ENCODE peak calls at places on chromosomes 13 and 19, in nine cellular contexts. T is pancreas, U is ascending aorta, G is ovary, J is body of pancreas, F is kidney, N is osteoblast, I is fibroblast of lung, K is tibial nerve. Y is an unnamed sample. For H3K4me1 and H3K36me3, the result is how much of the 10 kb centered on the place peaks cover.

GRCh38 chr19:3782330-3782729 is 3.9 kb downstream of the MATK start:
- DNase-seq in G (no peak), K (no peak), F (no peak), U (no peak), J (no peak), N (peak), T (no peak), I (no peak), Y (no peak)

GRCh38 chr13:30319703-30320102 is 12.4 kb upstream of the KATNAL1 start:
- DNase-seq in T (no peak), U (no peak), K (no peak), G (no peak), N (peak), J (no peak), I (peak), F (no peak), Y (no peak)

GRCh38 chr13:28258401-28258800 is 120.1 kb downstream of the PAN3 start:
- DNase-seq in K (no peak), N (no peak), G (no peak), J (no peak), U (no peak), I (no peak), T (no peak), F (no peak), Y (no peak)

GRCh38 chr19:54266133-54266532 is 9.1 kb upstream of the LILRB5 start:
- DNase-seq in F (no peak), J (peak), I (peak), K (peak), N (peak), U (peak), G (peak), T (peak), Y (peak)

GRCh38 chr19:4972509-4973230 is 3.8 kb downstream of the KDM4B start:
- DNase-seq in I (peak), K (no peak), J (no peak), G (no peak), U (no peak), N (peak), F (no peak), T (no peak), Y (peak)

GRCh38 chr13:63636231-63636993 is 2220.8 kb upstream of the PCDH20 start:
- DNase-seq in J (no peak), G (no peak), I (no peak), T (no peak), N (no peak), K (no peak), F (no peak), U (no peak), Y (no peak)

GRCh38 chr19:49887037-49887652 is 9.5 kb downstream of the IL4I1 start:
- DNase-seq in U (no peak), K (no peak), T (no peak), F (no peak), J (no peak), N (no peak), G (no peak), I (no peak), Y (no peak)

GRCh38 chr13:19074519-19074918 is 107.1 kb downstream of the TUBA3C start:
- DNase-seq in K (no peak), F (no peak), J (no peak), G (no peak), I (no peak), T (no peak), U (no peak), N (no peak), Y (no peak)

GRCh38 chr13:27353166-27353583 is 71.2 kb upstream of the GTF3A start:
- DNase-seq in U (no peak), F (no peak), I (peak), N (peak), J (no peak), K (no peak), G (no peak), T (no peak), Y (no peak)

GRCh38 chr19:2271516-2272103 is 10.4 kb downstream of the PEAK3 start:
- DNase-seq in N (peak), F (peak), U (peak), T (no peak), G (no peak), K (no peak), I (peak), J (no peak), Y (peak)

GRCh38 chr13:36430247-36431203 is 1.8 kb upstream of the CCNA1 start:
- DNase-seq in U (no peak), N (no peak), K (no peak), T (no peak), J (peak), I (peak), G (no peak), F (peak), Y (no peak)

GRCh38 chr19:50269653-50270052 is 59.5 kb downstream of the KCNC3 start:
- DNase-seq in I (no peak), U (no peak), T (no peak), J (no peak), G (no peak), N (peak), K (no peak), F (peak), Y (no peak)

GRCh38 chr13:30884543-30884942 is 21.5 kb upstream of the MEDAG start:
- DNase-seq in J (no peak), K (no peak), N (no peak), U (no peak), T (no peak), I (no peak), F (no peak), G (no peak), Y (no peak)

GRCh38 chr19:39953915-39954314 is 17.1 kb upstream of the PSMC4 start:
- DNase-seq in J (no peak), F (no peak), K (no peak), U (peak), T (no peak), N (no peak), G (no peak), I (no peak), Y (no peak)

GRCh38 chr19:35006342-35006998 is 6.3 kb downstream of the GRAMD1A start:
- DNase-seq in F (no peak), I (peak), K (no peak), G (no peak), U (no peak), J (peak), N (peak), T (peak), Y (no peak)

GRCh38 chr13:33057019-33057785 is 41.0 kb downstream of the KL start:
- DNase-seq in K (peak), N (peak), J (no peak), T (no peak), G (no peak), U (no peak), F (no peak), I (no peak), Y (no peak)

GRCh38 chr13:70090036-70090723 is 17.4 kb upstream of the ATXN8OS start:
- DNase-seq in I (no peak), F (no peak), T (no peak), G (no peak), U (no peak), K (no peak), N (no peak), J (no peak), Y (no peak)

GRCh38 chr13:71858647-71859046 is 8.4 kb downstream of the DACH1 start:
- DNase-seq in U (no peak), K (no peak), G (no peak), J (no peak), I (no peak), N (no peak), T (no peak), F (no peak), Y (no peak)

GRCh38 chr19:2289714-2290435 is 7.9 kb upstream of the PEAK3 start:
- DNase-seq in J (no peak), T (no peak), G (no peak), N (peak), K (no peak), I (no peak), U (no peak), F (peak), Y (no peak)

GRCh38 chr13:33560722-33561121 is 257.2 kb upstream of the RFC3 start:
- DNase-seq in F (no peak), G (no peak), J (no peak), N (no peak), T (no peak), I (no peak), U (no peak), K (no peak), Y (no peak)

GRCh38 chr19:5099822-5100221 is 130.9 kb downstream of the KDM4B start:
- DNase-seq in G (no peak), U (no peak), K (no peak), I (no peak), T (no peak), J (no peak), N (no peak), F (no peak), Y (no peak)

GRCh38 chr13:27481766-27482165 is 31.4 kb upstream of the MTIF3 start:
- DNase-seq in U (peak), F (no peak), T (peak), I (no peak), N (no peak), G (no peak), K (no peak), J (peak), Y (peak)

GRCh38 chr19:3210347-3211017 is 14.0 kb upstream of the CELF5 start:
- DNase-seq in J (peak), U (peak), T (peak), G (no peak), N (peak), K (peak), F (no peak), I (no peak), Y (peak)

GRCh38 chr13:43937839-43938238 is 58.1 kb downstream of the LACC1 start:
- DNase-seq in K (no peak), U (no peak), I (no peak), T (no peak), F (no peak), G (no peak), N (no peak), J (no peak), Y (no peak)

GRCh38 chr19:29966594-29967249 is 24.7 kb downstream of the URI1 start:
- DNase-seq in K (no peak), U (no peak), F (no peak), N (no peak), G (no peak), J (no peak), T (no peak), I (peak), Y (no peak)

GRCh38 chr19:48393559-48394330 is at the start of gene GRIN2D:
- DNase-seq in N (peak), F (no peak), U (no peak), K (no peak), G (no peak), J (no peak), I (peak), T (peak), Y (no peak)
- H3K4me3 ChIP-seq in N (peak), F (no peak), U (no peak), K (no peak), G (no peak), J (no peak), I (no peak), T (no peak), Y (peak)

GRCh38 chr19:18735324-18735723 is 51.8 kb downstream of the CRTC1 start:
- DNase-seq in F (no peak), T (no peak), U (no peak), G (no peak), J (no peak), I (no peak), K (no peak), N (no peak), Y (no peak)
- H3K4me1 ChIP-seq in F (under half), T (under half), U (under half), G (under half), J (under half), I (under half), K (under half), N (under half), Y (under half)

GRCh38 chr19:41134616-41135015 is 20.4 kb downstream of the CYP2F1 start:
- DNase-seq in I (no peak), G (no peak), F (peak), T (peak), N (no peak), J (no peak), K (no peak), U (no peak), Y (no peak)

GRCh38 chr19:41133260-41133659 is 19.0 kb downstream of the CYP2F1 start:
- DNase-seq in G (no peak), K (no peak), N (no peak), I (no peak), F (peak), J (no peak), T (no peak), U (no peak), Y (no peak)

GRCh38 chr19:41137056-41137455 is 22.8 kb downstream of the CYP2F1 start:
- DNase-seq in T (peak), J (no peak), G (no peak), U (no peak), N (no peak), I (no peak), K (no peak), F (no peak), Y (no peak)

GRCh38 chr19:41131186-41131585 is 17.0 kb downstream of the CYP2F1 start:
- DNase-seq in T (no peak), F (no peak), N (no peak), J (no peak), K (no peak), G (no peak), U (no peak), I (no peak), Y (no peak)

GRCh38 chr19:41136636-41137035 is 22.4 kb downstream of the CYP2F1 start:
- DNase-seq in T (peak), J (no peak), N (no peak), G (no peak), I (no peak), F (no peak), U (no peak), K (no peak), Y (no peak)
- H3K36me3 ChIP-seq in T (under half), J (under half), N (under half), G (under half), I (under half), F (under half), U (under half), K (under half), Y (under half)

GRCh38 chr13:102325321-102325720 is 76.5 kb downstream of the FGF14 start:
- DNase-seq in T (no peak), J (no peak), F (no peak), N (no peak), U (no peak), K (no peak), I (no peak), G (no peak), Y (no peak)

GRCh38 chr13:102318233-102318632 is 83.6 kb downstream of the FGF14 start:
- DNase-seq in K (no peak), I (no peak), T (no peak), U (no peak), F (peak), G (no peak), N (no peak), J (no peak), Y (no peak)

GRCh38 chr13:102323505-102323904 is 78.3 kb downstream of the FGF14 start:
- DNase-seq in K (no peak), I (no peak), T (no peak), J (no peak), G (no peak), U (no peak), F (no peak), N (no peak), Y (no peak)

GRCh38 chr13:102323012-102323411 is 78.8 kb downstream of the FGF14 start:
- DNase-seq in F (no peak), J (no peak), U (no peak), T (no peak), G (no peak), K (no peak), N (no peak), I (no peak), Y (no peak)

DNA sequence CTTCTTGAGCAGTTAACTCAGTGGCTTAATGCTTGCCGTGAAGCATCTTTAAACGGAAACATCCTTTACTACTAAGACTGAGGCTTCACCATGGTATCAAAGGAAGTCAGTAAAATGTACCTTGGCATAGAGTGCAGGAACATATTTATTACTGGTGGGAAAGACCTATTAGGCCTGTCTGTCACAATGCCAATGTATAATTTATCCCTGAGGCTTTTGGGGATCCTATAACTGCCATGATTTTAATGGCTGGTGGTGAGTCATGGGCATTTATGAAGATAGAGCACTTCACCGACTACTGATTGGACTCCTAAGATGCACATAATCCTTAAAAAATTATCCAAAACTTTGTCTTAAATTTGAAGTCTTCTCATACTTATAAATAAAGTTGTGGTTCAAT is 79.6 kb downstream of the FGF14 start:
- DNase-seq in G (no peak), U (no peak), N (no peak), I (no peak), F (no peak), J (no peak), T (no peak), K (no peak), Y (no peak)
- H3K4me3 ChIP-seq in G (no peak), U (no peak), N (no peak), I (no peak), F (no peak), J (no peak), T (no peak), K (no peak), Y (no peak)